ENCODE peak calls at places on chromosome 12, in eight cellular contexts. K is upper lobe of left lung, D is transverse colon, F is stomach, B is GM23338, Y is GM12891, G is HCT116, J is sigmoid colon. S is an unnamed sample.
A peak's percentile ranks its signal among the peaks of the same experiment; 100 is the strongest.

GRCh38 chr12:57129311-57130288 is 1.3 kb downstream of the LRP1 start:
- DNase-seq in K (no peak), D (peak; percentile 38), F (no peak), B (peak; percentile 64), Y (no peak), G (no peak), J (peak; percentile 88), S (no peak)

GRCh38 chr12:124774462-124775167 is 89.0 kb downstream of the SCARB1 start:
- DNase-seq in K (no peak), D (peak; percentile 48), F (no peak), B (no peak), Y (peak; percentile 53), G (no peak), J (peak; percentile 84), S (peak; percentile 48)

GRCh38 chr12:50050410-50051280 is 6.8 kb upstream of the ASIC1 start:
- DNase-seq in K (peak; percentile 88), D (peak; percentile 57), F (peak; percentile 69), B (peak; percentile 78), Y (no peak), G (no peak), J (peak; percentile 93), S (no peak)

GRCh38 chr12:105945935-105946334 is 192.8 kb downstream of the NUAK1 start:
- DNase-seq in K (no peak), D (no peak), F (no peak), B (no peak), Y (no peak), G (no peak), J (no peak), S (no peak)

GRCh38 chr12:42552822-42553221 is 36.7 kb downstream of the PRICKLE1 start:
- DNase-seq in K (peak; percentile 43), D (no peak), F (no peak), B (peak; percentile 59), Y (no peak), G (no peak), J (no peak), S (no peak)

GRCh38 chr12:1530592-1531159 is 63.7 kb downstream of the FBXL14 start:
- DNase-seq in K (peak; percentile 83), D (no peak), F (no peak), B (peak; percentile 34), Y (peak; percentile 37), G (no peak), J (no peak), S (no peak)

GRCh38 chr12:64098709-64099354 is 123.3 kb downstream of the KICS2 start:
- DNase-seq in K (no peak), D (no peak), F (no peak), B (no peak), Y (no peak), G (no peak), J (peak; percentile 75), S (no peak)

GRCh38 chr12:47776471-47777143 is 3.6 kb downstream of the SLC48A1 start:
- DNase-seq in K (no peak), D (no peak), F (no peak), B (no peak), Y (no peak), G (no peak), J (peak; percentile 67), S (no peak)

GRCh38 chr12:33322519-33322918 is 117.1 kb downstream of the SYT10 start:
- DNase-seq in K (no peak), D (no peak), F (no peak), B (no peak), Y (no peak), G (no peak), J (no peak), S (no peak)

GRCh38 chr12:117114784-117115183 is 15.6 kb upstream of the TESC start:
- DNase-seq in K (no peak), D (no peak), F (peak; percentile 74), B (no peak), Y (no peak), G (no peak), J (no peak), S (no peak)

GRCh38 chr12:90618606-90619005 is 336.4 kb downstream of the CCER1 start:
- DNase-seq in K (no peak), D (no peak), F (no peak), B (no peak), Y (no peak), G (no peak), J (no peak), S (no peak)

GRCh38 chr12:120249266-120249874 is 16.2 kb downstream of the PXN start:
- DNase-seq in K (no peak), D (no peak), F (no peak), B (no peak), Y (no peak), G (no peak), J (no peak), S (no peak)

GRCh38 chr12:74598819-74599218 is 61.2 kb downstream of the ATXN7L3B start:
- DNase-seq in K (no peak), D (no peak), F (no peak), B (no peak), Y (no peak), G (no peak), J (no peak), S (no peak)

GRCh38 chr12:58425481-58426392 is 484.4 kb downstream of the ATP23 start:
- DNase-seq in K (no peak), D (peak; percentile 31), F (peak; percentile 46), B (peak; percentile 65), Y (no peak), G (peak; percentile 72), J (no peak), S (no peak)

GRCh38 chr12:120708646-120709045 is 1.6 kb upstream of the UNC119B start:
- DNase-seq in K (no peak), D (no peak), F (no peak), B (no peak), Y (no peak), G (no peak), J (no peak), S (no peak)

GRCh38 chr12:113259499-113259953 is 38.3 kb downstream of the TPCN1 start:
- DNase-seq in K (no peak), D (peak; percentile 68), F (peak; percentile 44), B (peak; percentile 21), Y (no peak), G (no peak), J (peak; percentile 95), S (no peak)

GRCh38 chr12:18967814-18968213 is 161.7 kb upstream of the PLEKHA5 start:
- DNase-seq in K (no peak), D (no peak), F (peak; percentile 28), B (no peak), Y (no peak), G (no peak), J (no peak), S (no peak)

GRCh38 chr12:62813031-62813829 is 121.7 kb downstream of the PPM1H start:
- DNase-seq in K (no peak), D (peak; percentile 45), F (peak; percentile 61), B (peak; percentile 89), Y (no peak), G (peak; percentile 45), J (peak; percentile 76), S (peak; percentile 51)

GRCh38 chr12:40158592-40159111 is 52.8 kb upstream of the SLC2A13 start:
- DNase-seq in K (no peak), D (peak; percentile 12), F (no peak), B (no peak), Y (no peak), G (no peak), J (no peak), S (no peak)
- TF ChIP-seq POLR2AphosphoS5 in K (peak; percentile 25), D (no peak), F (peak; percentile 28), B (no peak), Y (no peak), G (no peak), J (peak; percentile 12), S (no peak)

DNA sequence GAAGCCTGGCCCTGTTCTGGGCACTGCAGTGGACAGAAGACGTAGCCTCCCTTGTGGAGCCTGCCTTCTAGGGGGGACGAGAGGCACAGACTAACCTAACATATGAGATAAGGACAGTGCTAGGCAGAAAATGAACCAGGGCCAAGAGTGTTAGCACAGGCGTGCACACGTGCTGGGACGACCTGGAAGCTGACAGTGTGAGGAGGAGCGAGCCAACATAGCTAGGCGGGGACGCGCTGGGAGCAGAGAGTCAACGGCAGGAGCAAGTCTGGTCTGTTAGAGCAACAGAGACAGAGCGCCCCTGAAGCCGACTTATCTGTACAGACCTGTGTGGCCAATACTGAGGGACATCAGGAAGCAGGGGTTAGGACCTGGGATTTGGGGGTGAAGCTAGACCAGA is 8.0 kb downstream of the PXMP2 start:
- DNase-seq in K (no peak), D (no peak), F (peak; percentile 42), B (no peak), Y (no peak), G (no peak), J (no peak), S (no peak)
- TF ChIP-seq POLR2AphosphoS5 in K (no peak), D (no peak), F (no peak), B (no peak), Y (no peak), G (no peak), J (no peak), S (no peak)

DNA sequence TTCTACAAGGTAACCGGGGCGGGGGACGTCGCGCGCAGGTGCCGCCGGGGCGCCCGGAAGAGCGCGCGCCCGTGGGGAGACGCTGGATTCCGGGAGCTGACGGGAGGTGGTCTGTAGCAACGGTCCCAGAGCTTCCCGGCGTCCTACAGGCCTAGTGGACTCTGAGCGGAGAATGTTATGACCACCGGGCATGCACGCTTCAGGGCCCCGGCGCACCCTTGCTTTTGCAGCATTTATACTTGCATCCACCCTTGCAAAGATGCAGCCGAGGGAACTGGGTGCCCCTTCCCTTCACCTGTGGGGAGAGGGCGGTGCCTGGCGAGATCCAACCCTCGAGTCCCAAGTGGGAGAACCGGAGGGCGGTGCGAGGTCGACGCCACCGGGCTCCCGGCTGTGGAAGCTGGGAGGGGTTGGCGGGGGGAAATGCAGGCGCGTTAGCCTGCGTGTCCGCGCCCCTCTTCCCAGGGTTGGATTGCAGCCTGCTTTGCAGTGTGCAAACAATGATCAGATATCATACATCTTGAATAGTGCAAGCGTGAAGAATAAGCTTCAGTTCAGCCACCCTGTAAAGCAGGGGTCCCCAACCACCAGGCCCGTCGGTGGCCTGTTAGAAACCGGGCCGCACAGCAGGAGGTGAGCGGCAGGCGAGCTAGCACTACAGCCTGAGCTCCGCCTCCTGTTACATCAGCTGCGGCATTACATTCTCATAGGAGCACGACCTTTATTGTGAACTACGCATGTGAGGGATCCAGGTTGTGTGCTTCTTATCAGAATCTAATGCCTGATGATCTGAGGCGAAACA is 576 bp downstream of the ERP29 start:
- DNase-seq in K (peak; percentile 87), D (peak; percentile 78), F (peak; percentile 73), B (peak; percentile 93), Y (no peak), G (peak; percentile 74), J (peak; percentile 78), S (no peak)
- TF ChIP-seq POLR2AphosphoS5 in K (peak; percentile 23), D (peak; percentile 69), F (peak; percentile 70), B (peak; percentile 78), Y (peak; percentile 18), G (peak; percentile 76), J (peak; percentile 75), S (peak; percentile 64)

DNA sequence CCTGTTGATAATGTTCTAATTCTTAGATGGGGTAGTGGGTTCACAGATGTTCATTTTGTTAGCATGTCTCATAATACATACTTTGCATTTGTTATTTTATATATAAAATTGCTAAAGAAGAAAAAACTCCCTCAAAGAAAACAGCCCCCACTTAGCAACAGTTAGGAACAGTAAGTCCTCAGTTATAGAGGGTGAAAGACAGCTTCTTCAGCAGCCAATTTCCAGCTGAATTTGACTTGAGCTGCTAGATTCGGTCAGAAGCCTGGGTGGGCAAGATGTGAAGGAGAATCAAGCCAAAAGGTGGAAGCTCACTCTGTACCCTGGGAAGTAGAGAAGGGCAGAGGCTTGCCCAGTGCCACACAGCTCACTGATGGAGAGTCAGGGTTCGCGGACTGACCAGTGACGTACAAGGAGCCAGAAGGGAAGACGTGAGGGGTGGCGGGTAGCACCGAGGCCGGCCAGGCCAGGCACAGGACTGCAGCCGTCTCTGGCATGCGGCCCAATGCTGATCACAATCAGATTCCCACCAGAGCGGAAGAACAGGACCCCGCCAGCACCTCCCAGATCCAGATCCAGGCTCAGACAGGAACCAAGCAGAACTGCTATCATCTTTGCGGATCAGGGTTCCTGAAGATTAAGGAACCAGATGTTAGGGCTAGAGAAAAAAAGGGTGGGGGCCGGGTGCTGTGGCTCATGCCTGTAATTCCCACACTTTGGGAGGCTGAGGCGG is 30.4 kb upstream of the VWF start:
- DNase-seq in K (no peak), D (peak; percentile 27), F (no peak), B (no peak), Y (no peak), G (no peak), J (peak; percentile 74), S (no peak)
- TF ChIP-seq POLR2AphosphoS5 in K (peak; percentile 77), D (no peak), F (no peak), B (no peak), Y (no peak), G (no peak), J (peak; percentile 18), S (no peak)

S was measured in SK-N-MC.